ENCODE peak calls at places on chromosomes 7 and 10, in six cellular contexts. X, N, C, Q, H and I are unnamed samples.

GRCh38 chr7:113891828-113892227 is 27.0 kb downstream of the PPP1R3A start:
- DNase-seq in N (no peak), Q (no peak), H (no peak), X (peak; percentile 7), C (no peak), I (no peak)

GRCh38 chr7:157615101-157615817 is 278.5 kb downstream of the DNAJB6 start:
- DNase-seq in C (no peak), H (no peak), N (no peak), X (peak; percentile 77), Q (no peak), I (no peak)

GRCh38 chr7:29290829-29291228 is 96.3 kb downstream of the CHN2 start:
- DNase-seq in H (no peak), X (no peak), C (no peak), N (no peak), Q (no peak), I (no peak)

GRCh38 chr10:3806603-3807002 is 21.6 kb upstream of the KLF6 start:
- DNase-seq in C (peak; percentile 83), Q (peak; percentile 82), H (no peak), X (peak; percentile 96), N (no peak), I (no peak)

GRCh38 chr7:141244466-141244865 is 170.6 kb downstream of the TMEM178B start:
- DNase-seq in C (no peak), X (no peak), Q (no peak), H (no peak), N (no peak), I (no peak)

GRCh38 chr7:30365626-30366025 is 81.2 kb downstream of the ZNRF2 start:
- DNase-seq in Q (no peak), N (no peak), C (no peak), X (no peak), H (no peak), I (no peak)

GRCh38 chr10:57507788-57508187 is 759.9 kb downstream of the IPMK start:
- DNase-seq in H (no peak), N (no peak), X (no peak), Q (no peak), C (no peak), I (no peak)

GRCh38 chr10:114613237-114613979 is 44.7 kb downstream of the ABLIM1 start:
- DNase-seq in H (no peak), Q (no peak), X (no peak), C (peak; percentile 64), N (no peak), I (no peak)

GRCh38 chr7:26192485-26193087 is 8.0 kb downstream of the HNRNPA2B1 start:
- DNase-seq in Q (no peak), C (peak; percentile 16), X (no peak), N (no peak), H (no peak), I (no peak)

GRCh38 chr10:106111241-106111640 is 1053.3 kb downstream of the SORCS1 start:
- DNase-seq in X (peak; percentile 60), H (no peak), N (no peak), C (no peak), Q (no peak), I (no peak)

GRCh38 chr7:9874182-9874581 is 1099.5 kb upstream of the PHF14 start:
- DNase-seq in Q (no peak), N (no peak), C (no peak), H (no peak), X (no peak), I (no peak)

GRCh38 chr10:117554371-117554770 is 11.8 kb downstream of the EMX2 start:
- DNase-seq in H (no peak), C (no peak), X (no peak), Q (no peak), N (no peak), I (no peak)
- TF ChIP-seq CTCF in H (no peak), C (no peak), X (no peak), Q (no peak), N (no peak), I (no peak)

DNA sequence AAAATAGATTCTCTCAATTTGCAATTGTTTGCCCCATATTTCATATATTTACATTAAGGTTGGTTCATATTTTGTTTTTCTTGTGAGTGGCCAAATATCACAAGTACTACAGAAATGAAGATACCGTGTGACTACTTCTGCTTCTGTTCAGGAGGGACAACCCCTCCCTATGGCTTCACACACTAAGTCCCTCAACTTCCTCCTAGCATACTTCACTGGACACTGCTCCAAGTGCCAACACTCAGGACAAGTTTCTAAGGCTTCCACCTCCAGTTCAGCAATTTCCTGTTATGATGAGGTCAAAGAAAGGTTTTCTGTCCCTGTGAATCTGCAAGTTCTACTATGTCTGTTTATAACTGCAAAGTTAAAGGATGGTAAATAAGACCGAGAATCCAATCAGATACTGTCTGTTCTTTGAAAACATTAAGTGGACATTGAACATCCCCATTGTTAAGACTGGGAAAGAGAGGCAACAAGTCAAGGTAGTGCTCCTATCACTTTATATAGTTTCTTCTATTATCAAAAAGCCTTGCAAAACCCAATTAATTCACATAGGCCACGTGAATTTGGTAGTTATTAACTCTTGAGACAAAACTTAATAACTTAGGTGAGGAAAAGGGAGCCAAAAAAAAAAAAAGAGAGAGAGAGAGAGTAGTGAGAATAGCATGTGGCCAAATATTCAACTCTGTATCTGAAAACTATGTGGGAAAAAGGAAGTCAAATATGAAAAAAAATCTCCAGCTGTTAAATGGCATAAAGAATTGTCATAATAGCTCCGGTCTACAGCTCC is 81.3 kb upstream of the DKK1 start:
- DNase-seq in N (no peak), C (peak; percentile 15), X (no peak), Q (no peak), H (no peak), I (no peak)
- TF ChIP-seq CTCF in N (no peak), C (no peak), X (no peak), Q (no peak), H (no peak), I (no peak)

DNA sequence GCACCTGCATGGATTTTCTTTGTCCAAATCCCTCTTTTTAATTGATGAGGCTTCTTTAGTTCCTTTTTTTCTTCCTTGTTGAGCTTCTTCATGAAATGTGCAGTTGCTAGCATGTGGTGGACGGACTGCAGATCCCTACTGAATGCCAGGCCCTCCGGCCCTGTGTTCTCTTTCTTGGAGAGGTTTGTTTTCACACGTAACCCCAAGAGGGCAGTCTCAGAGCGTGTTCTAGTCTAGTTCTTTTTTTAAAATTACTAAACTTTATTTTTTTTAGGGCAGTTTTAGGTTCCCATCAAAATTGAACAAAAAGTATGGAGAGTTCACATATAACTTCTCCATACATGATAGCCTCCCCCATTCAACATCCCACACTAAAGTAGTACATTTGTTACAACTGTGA is 190.0 kb downstream of the CFTR start:
- DNase-seq in H (no peak), Q (no peak), N (no peak), C (no peak), X (peak; percentile 6), I (no peak)
- TF ChIP-seq CTCF in H (no peak), Q (no peak), N (no peak), C (no peak), X (peak; percentile 0), I (no peak)

DNA sequence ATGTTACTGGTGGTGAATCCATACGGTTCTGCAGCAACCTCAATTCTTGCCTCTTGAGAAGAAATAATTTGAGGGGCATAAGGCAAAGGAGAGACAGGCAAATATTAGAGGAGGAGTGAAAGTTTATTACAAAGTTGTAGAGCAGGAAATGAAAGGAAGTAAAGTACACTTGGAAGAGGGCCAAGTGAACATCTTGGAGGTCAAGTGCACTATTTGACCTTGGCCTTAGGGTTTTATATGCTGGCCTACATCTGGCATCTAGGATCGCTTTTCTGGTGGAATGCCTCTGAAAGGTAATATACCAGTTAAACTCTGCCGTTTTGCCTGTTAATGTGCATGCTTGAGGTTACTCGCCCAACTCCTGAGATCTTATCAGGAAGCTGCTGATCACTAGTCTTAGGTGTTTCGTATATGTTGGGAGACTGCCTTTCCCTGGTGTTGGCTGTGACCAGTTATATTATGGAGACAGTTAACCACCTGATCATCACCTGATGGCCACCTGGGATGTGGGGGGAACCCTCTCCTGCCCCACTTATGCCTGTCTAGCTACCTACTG is 66.1 kb upstream of the CYP2C18 start:
- DNase-seq in C (no peak), H (no peak), X (no peak), Q (no peak), N (no peak), I (no peak)
- TF ChIP-seq CTCF in C (no peak), H (no peak), X (no peak), Q (no peak), N (no peak), I (no peak)

GRCh38 chr10:95480102-95480900 is 80.9 kb downstream of the SORBS1 start:
- DNase-seq in H (no peak), X (peak; percentile 14), Q (no peak), C (no peak), N (no peak), I (no peak)
- TF ChIP-seq CTCF in H (no peak), X (peak; percentile 4), Q (no peak), C (no peak), N (peak; percentile 6), I (no peak)

DNA sequence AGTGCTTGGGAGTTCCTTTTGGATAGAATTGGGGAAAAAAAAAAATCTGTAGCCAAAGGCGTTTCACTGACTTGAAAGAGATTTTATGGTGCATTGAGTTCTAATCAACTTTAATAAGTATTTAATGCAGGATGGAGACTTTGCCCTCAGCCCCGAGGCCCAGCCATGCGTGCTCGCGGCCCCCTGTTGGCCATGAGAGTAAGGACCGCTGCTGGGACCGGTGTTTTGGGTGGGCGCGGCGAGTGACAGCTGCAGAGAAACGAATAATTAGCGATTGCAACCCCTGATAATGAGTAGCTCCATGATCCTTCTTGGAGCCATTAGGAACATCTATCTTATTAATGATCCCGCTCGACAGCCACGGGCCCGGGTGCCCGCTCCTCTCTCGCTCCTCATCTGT is 347.4 kb downstream of the RPS24 start:
- DNase-seq in Q (no peak), H (no peak), X (no peak), N (no peak), C (no peak), I (no peak)
- TF ChIP-seq CTCF in Q (peak; percentile 62), H (no peak), X (peak; percentile 21), N (peak; percentile 6), C (no peak), I (no peak)

DNA sequence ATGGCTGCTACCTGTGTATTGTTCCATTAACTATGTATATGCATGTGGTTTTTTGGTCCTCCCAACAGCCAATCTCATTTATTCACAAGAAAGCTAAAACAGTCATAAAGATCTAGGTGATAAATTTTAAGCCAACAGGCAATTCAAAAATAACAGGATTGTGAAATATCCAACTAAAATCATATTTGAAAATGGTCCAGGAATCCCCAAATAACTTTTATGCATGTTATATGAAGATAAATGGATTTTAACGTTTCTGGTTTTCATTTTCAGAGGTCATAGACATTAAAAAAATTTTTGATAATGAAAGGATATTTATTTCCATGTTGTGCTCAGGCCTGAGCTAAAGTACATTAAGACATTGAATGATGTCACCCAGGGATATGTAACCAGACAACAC is 96.8 kb upstream of the JAZF1 start:
- DNase-seq in H (no peak), N (no peak), Q (no peak), C (no peak), X (no peak), I (no peak)
- TF ChIP-seq CTCF in H (no peak), N (no peak), Q (no peak), C (no peak), X (no peak), I (no peak)